ENCODE peak calls at places on chromosomes 4 and X, in nine cellular contexts. One of them, this sample, is unnamed.

GRCh38 chr4:178296669-178297068 is 854.4 kb upstream of the AGA start:
- DNase-seq in upper lobe of right lung: no peak
- DNase-seq in ACHN: peak
- DNase-seq in dermis microvascular lymphatic vessel endothelial cell: no peak
- DNase-seq in T-helper 1 cell: no peak
- DNase-seq in H9: no peak
- DNase-seq in NCI-H774: no peak
- DNase-seq in fibroblast of mammary gland: no peak
- DNase-seq in endothelial cell: no peak
- DNase-seq in this sample: no peak

GRCh38 chr4:159107203-159107921 is 4.5 kb downstream of the RAPGEF2 start:
- DNase-seq in T-helper 1 cell: no peak
- DNase-seq in endothelial cell: no peak
- DNase-seq in ACHN: peak
- DNase-seq in H9: no peak
- DNase-seq in NCI-H774: no peak
- DNase-seq in dermis microvascular lymphatic vessel endothelial cell: no peak
- DNase-seq in upper lobe of right lung: no peak
- DNase-seq in fibroblast of mammary gland: peak
- DNase-seq in this sample: peak

GRCh38 chrX:13467243-13467642 is 102.2 kb upstream of the EGFL6 start:
- DNase-seq in fibroblast of mammary gland: no peak
- DNase-seq in NCI-H774: no peak
- DNase-seq in upper lobe of right lung: no peak
- DNase-seq in T-helper 1 cell: no peak
- DNase-seq in H9: no peak
- DNase-seq in dermis microvascular lymphatic vessel endothelial cell: no peak
- DNase-seq in endothelial cell: no peak
- DNase-seq in ACHN: no peak
- DNase-seq in this sample: no peak

GRCh38 chr4:139552506-139552905 is 3.5 kb downstream of the SETD7 start:
- DNase-seq in fibroblast of mammary gland: peak
- DNase-seq in endothelial cell: no peak
- DNase-seq in H9: no peak
- DNase-seq in NCI-H774: no peak
- DNase-seq in dermis microvascular lymphatic vessel endothelial cell: no peak
- DNase-seq in upper lobe of right lung: no peak
- DNase-seq in ACHN: peak
- DNase-seq in T-helper 1 cell: no peak
- DNase-seq in this sample: peak

GRCh38 chr4:47642985-47643745 is 158.1 kb downstream of the ATP10D start:
- DNase-seq in fibroblast of mammary gland: peak
- DNase-seq in endothelial cell: no peak
- DNase-seq in T-helper 1 cell: no peak
- DNase-seq in upper lobe of right lung: no peak
- DNase-seq in H9: no peak
- DNase-seq in dermis microvascular lymphatic vessel endothelial cell: no peak
- DNase-seq in NCI-H774: no peak
- DNase-seq in ACHN: no peak
- DNase-seq in this sample: peak

GRCh38 chrX:110321670-110322069 is 3.8 kb upstream of the AMMECR1 start:
- DNase-seq in fibroblast of mammary gland: no peak
- DNase-seq in upper lobe of right lung: no peak
- DNase-seq in endothelial cell: no peak
- DNase-seq in T-helper 1 cell: no peak
- DNase-seq in dermis microvascular lymphatic vessel endothelial cell: no peak
- DNase-seq in ACHN: no peak
- DNase-seq in H9: no peak
- DNase-seq in NCI-H774: no peak
- DNase-seq in this sample: no peak

GRCh38 chr4:96009720-96010119 is 169.8 kb downstream of the PDHA2 start:
- DNase-seq in upper lobe of right lung: no peak
- DNase-seq in H9: no peak
- DNase-seq in ACHN: no peak
- DNase-seq in endothelial cell: no peak
- DNase-seq in T-helper 1 cell: no peak
- DNase-seq in fibroblast of mammary gland: peak
- DNase-seq in NCI-H774: no peak
- DNase-seq in dermis microvascular lymphatic vessel endothelial cell: no peak
- DNase-seq in this sample: peak

GRCh38 chr4:26619784-26620183 is 35.9 kb downstream of the TBC1D19 start:
- DNase-seq in endothelial cell: no peak
- DNase-seq in NCI-H774: no peak
- DNase-seq in fibroblast of mammary gland: peak
- DNase-seq in upper lobe of right lung: no peak
- DNase-seq in ACHN: no peak
- DNase-seq in T-helper 1 cell: no peak
- DNase-seq in H9: no peak
- DNase-seq in dermis microvascular lymphatic vessel endothelial cell: no peak
- DNase-seq in this sample: peak

GRCh38 chr4:8070751-8071718 is 87.6 kb downstream of the ABLIM2 start:
- DNase-seq in ACHN: no peak
- DNase-seq in T-helper 1 cell: no peak
- DNase-seq in endothelial cell: no peak
- DNase-seq in upper lobe of right lung: no peak
- DNase-seq in NCI-H774: no peak
- DNase-seq in H9: no peak
- DNase-seq in dermis microvascular lymphatic vessel endothelial cell: no peak
- DNase-seq in fibroblast of mammary gland: no peak
- DNase-seq in this sample: no peak

GRCh38 chr4:140567722-140568121 is 1.0 kb downstream of the UCP1 start:
- DNase-seq in upper lobe of right lung: no peak
- DNase-seq in H9: peak
- DNase-seq in endothelial cell: peak
- DNase-seq in fibroblast of mammary gland: no peak
- DNase-seq in NCI-H774: no peak
- DNase-seq in ACHN: peak
- DNase-seq in dermis microvascular lymphatic vessel endothelial cell: no peak
- DNase-seq in T-helper 1 cell: no peak
- DNase-seq in this sample: peak

GRCh38 chr4:28073860-28074555 is 1213.4 kb downstream of the STIM2 start:
- DNase-seq in fibroblast of mammary gland: no peak
- DNase-seq in NCI-H774: no peak
- DNase-seq in upper lobe of right lung: no peak
- DNase-seq in endothelial cell: no peak
- DNase-seq in H9: peak
- DNase-seq in T-helper 1 cell: no peak
- DNase-seq in ACHN: no peak
- DNase-seq in dermis microvascular lymphatic vessel endothelial cell: no peak
- DNase-seq in this sample: no peak

GRCh38 chrX:82775426-82775825 is 732.7 kb upstream of the POU3F4 start:
- DNase-seq in endothelial cell: no peak
- DNase-seq in NCI-H774: no peak
- DNase-seq in T-helper 1 cell: no peak
- DNase-seq in fibroblast of mammary gland: no peak
- DNase-seq in H9: no peak
- DNase-seq in ACHN: no peak
- DNase-seq in dermis microvascular lymphatic vessel endothelial cell: no peak
- DNase-seq in upper lobe of right lung: no peak
- DNase-seq in this sample: no peak

GRCh38 chr4:89136525-89136924 is 25.2 kb downstream of the TIGD2 start:
- DNase-seq in dermis microvascular lymphatic vessel endothelial cell: no peak
- DNase-seq in endothelial cell: no peak
- DNase-seq in NCI-H774: no peak
- DNase-seq in upper lobe of right lung: no peak
- DNase-seq in ACHN: no peak
- DNase-seq in H9: no peak
- DNase-seq in fibroblast of mammary gland: peak
- DNase-seq in T-helper 1 cell: no peak
- DNase-seq in this sample: peak

GRCh38 chrX:129472116-129472515 is 51.2 kb downstream of the SMARCA1 start:
- DNase-seq in H9: no peak
- DNase-seq in upper lobe of right lung: no peak
- DNase-seq in T-helper 1 cell: no peak
- DNase-seq in NCI-H774: no peak
- DNase-seq in endothelial cell: no peak
- DNase-seq in ACHN: no peak
- DNase-seq in fibroblast of mammary gland: peak
- DNase-seq in dermis microvascular lymphatic vessel endothelial cell: no peak
- DNase-seq in this sample: no peak